ENCODE peak calls at places on chromosomes 1 and 21, in four cellular contexts. T, M, J and V are unnamed samples.

GRCh38 chr1:10796029-10796944 is at the start of gene CASZ1:
- DNase-seq in T (peak), M (no peak), J (peak), V (peak)

GRCh38 chr1:41936107-41936506 is 17.4 kb upstream of the HIVEP3 start:
- DNase-seq in T (no peak), M (no peak), J (no peak), V (no peak)

GRCh38 chr1:160416369-160416768 is 16.0 kb downstream of the VANGL2 start:
- DNase-seq in T (no peak), M (no peak), J (no peak), V (peak)

GRCh38 chr1:211642870-211643269 is 32.6 kb downstream of the NEK2 start:
- DNase-seq in T (no peak), M (no peak), J (no peak), V (no peak)

GRCh38 chr1:77900687-77901293 is 12.4 kb downstream of the NEXN start:
- DNase-seq in T (no peak), M (no peak), J (no peak), V (no peak)

GRCh38 chr1:19744335-19744743 is 55.4 kb downstream of the TMCO4 start:
- DNase-seq in T (no peak), M (no peak), J (no peak), V (no peak)

GRCh38 chr1:19759740-19760089 is 40.0 kb downstream of the TMCO4 start:
- DNase-seq in T (no peak), M (no peak), J (no peak), V (no peak)

GRCh38 chr1:52976183-52977035 is 49.3 kb downstream of the SCP2 start:
- DNase-seq in T (no peak), M (no peak), J (no peak), V (no peak)

GRCh38 chr21:38236232-38236631 is 20.6 kb upstream of the KCNJ15 start:
- DNase-seq in T (no peak), M (no peak), J (no peak), V (no peak)

GRCh38 chr1:62685431-62685859 is 2.7 kb downstream of the DOCK7 start:
- DNase-seq in T (no peak), M (no peak), J (no peak), V (no peak)

GRCh38 chr1:6691507-6691906 is 10.1 kb downstream of the DNAJC11 start:
- DNase-seq in T (no peak), M (no peak), J (no peak), V (no peak)

GRCh38 chr1:110872745-110873435 is at the start of gene CD53:
- DNase-seq in T (no peak), M (no peak), J (no peak), V (no peak)
- TF ChIP-seq POLR2A in T (no peak), M (peak), J (peak), V (no peak)

GRCh38 chr1:220526294-220526693 is 1.6 kb upstream of the MARK1 start:
- DNase-seq in T (no peak), M (no peak), J (no peak), V (no peak)

GRCh38 chr1:220527279-220528048 is 472 bp upstream of the MARK1 start:
- DNase-seq in T (no peak), M (no peak), J (no peak), V (no peak)

GRCh38 chr1:220528679-220529529 is 968 bp downstream of the MARK1 start:
- DNase-seq in T (peak), M (no peak), J (no peak), V (no peak)

GRCh38 chr1:220529530-220529920 is 1.6 kb downstream of the MARK1 start:
- DNase-seq in T (no peak), M (no peak), J (no peak), V (no peak)

DNA sequence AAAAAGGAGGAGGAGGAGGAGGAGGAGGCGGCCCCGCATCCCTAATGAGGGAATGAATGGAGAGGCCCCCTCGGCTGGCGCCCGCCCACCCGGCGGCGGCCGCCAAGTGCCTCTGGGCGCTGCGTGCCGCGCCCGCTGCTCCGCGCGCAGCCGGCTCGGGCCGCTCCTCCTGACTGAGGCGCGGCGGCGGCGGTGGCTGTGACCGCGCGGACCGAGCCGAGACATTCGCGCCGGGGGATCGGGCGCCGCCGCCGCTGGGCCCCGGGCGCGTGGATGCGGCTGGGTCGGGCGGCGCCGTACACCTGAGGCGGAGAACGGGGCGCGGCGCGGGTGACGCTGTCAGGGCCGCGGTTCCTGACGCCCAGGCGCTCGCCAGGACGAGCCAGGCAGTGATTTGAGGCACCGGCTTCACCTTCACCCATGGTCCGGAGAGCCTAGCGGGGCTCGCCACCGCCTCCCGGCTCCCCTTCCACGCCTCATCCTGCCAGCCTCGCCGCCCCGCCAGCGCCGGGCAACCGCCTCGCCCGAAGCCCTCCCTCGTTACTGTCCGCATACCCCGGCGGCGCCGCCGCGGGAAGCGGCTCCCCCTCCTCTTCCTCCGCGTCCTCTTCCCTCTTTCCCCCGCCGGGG is at the start of gene MARK1:
- DNase-seq in T (peak), M (no peak), J (peak), V (peak)
- TF ChIP-seq POLR2A in T (no peak), M (peak), J (no peak), V (peak)

DNA sequence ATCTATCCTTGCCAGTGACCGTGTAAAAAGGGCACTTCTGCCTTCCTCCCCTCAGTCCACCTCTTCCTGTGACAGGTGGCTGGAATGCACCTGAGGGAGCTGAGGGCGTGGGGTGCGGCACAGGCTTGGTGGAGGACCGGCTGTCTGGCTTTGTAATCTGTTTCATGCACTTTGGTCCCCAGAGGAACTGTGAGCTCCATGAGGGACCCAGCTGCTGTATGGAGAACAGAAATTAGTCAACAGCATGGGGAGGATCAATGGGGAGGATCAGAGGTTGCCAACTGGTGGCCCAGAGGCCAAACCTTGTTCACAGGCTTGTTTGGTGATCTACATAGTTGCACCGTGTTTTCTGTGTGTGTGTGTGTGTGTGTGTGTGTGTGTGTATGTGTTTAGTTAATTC is 19.0 kb upstream of the LUZP1 start:
- DNase-seq in T (no peak), M (no peak), J (peak), V (no peak)
- TF ChIP-seq POLR2A in T (no peak), M (no peak), J (no peak), V (no peak)

DNA sequence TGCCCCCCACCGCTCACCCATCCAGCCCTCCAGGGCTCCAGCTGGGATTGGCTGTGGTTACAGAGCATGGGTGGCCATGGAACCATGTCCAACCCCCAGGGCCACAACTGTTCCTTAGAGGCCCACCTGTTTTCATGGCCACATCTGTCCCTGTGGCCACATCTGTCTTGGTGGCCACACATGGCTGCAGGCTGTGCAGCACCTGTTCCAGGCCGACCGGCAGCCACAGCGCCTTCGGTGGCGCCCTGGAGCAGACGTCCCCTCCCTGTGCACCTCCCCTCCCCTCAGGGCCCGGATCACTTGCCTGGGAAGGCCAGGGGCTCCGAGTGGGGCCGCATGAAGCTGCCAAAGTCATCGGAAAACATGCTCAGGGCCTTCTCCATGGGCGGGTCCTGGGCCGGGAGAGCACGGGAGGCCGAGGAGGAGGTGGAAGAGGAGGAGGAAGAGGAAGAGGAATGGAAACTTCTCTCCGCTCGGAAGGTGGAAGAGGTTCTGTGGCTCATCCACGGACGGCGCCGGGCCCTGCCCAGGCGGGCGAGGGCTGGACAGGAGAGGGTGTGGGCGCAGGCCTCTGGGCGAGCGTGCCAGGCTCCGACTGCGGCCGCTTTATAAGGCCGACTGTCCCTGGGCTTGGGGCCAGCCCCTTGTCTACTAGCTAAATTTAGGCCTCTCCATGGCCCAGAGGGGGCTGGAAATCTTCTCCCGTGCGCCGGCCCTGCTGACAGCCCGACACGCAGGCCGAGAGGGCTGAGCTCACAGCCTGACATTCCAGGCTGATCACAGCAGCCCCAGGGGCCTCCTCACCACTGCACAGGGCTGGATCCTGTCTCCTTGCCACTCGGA is at the start of gene HSPB7:
- DNase-seq in T (peak), M (no peak), J (no peak), V (no peak)
- TF ChIP-seq POLR2A in T (no peak), M (peak), J (no peak), V (no peak)

GRCh38 chr1:172442404-172442803 is 1.5 kb downstream of the PIGC start:
- DNase-seq in T (no peak), M (no peak), J (no peak), V (no peak)

GRCh38 chr1:172447641-172448040 is 3.8 kb upstream of the PIGC start:
- DNase-seq in T (peak), M (no peak), J (no peak), V (no peak)

GRCh38 chr1:172446547-172446946 is 2.7 kb upstream of the PIGC start:
- DNase-seq in T (no peak), M (no peak), J (no peak), V (no peak)

GRCh38 chr1:172442843-172443565 is 865 bp downstream of the PIGC start:
- DNase-seq in T (no peak), M (no peak), J (no peak), V (no peak)

DNA sequence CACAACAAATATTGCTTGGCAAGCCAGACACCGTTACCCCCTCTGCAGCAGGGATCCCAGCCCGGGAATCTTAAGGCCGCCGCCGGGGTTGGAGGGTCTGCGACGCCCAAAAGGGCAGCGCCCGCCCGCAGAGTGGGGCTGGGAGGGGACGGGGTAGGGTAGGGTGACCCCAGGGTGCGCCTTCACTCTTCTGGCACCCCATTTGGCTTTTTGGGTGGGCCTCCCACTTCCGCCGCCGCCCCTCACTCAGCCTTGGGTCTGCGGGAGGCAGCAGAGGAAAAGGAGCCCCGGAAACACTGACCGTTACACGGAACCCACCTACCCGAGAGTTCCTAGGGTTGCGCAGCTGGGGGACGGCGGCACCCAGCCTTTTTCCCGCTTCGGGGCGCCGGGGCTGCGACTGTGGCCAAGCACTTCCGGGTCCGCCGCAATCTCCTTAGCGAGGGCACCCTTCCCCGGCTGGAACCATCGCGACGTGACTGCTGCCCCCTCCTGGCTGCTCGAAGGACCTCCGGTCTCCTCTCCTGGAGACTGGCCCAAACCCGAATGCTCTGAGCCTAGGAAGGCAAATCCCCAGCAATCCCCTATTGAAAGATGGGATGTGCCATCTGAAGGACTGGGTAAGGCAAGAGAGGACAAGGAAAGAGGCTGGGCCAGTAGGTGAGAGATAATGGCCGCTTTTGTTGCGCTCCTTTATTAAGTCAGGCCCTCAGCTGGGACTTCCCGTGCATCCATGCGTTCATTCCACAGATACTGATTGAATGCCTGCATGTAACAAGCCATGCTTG is at the start of gene PIGC:
- DNase-seq in T (peak), M (peak), J (peak), V (peak)
- TF ChIP-seq POLR2A in T (no peak), M (no peak), J (peak), V (peak)

GRCh38 chr1:246576709-246577032 is 10.4 kb downstream of the CNST start:
- DNase-seq in T (no peak), M (no peak), J (no peak), V (no peak)

GRCh38 chr1:246577082-246577719 is 10.9 kb downstream of the CNST start:
- DNase-seq in T (no peak), M (no peak), J (no peak), V (no peak)

GRCh38 chr1:246572795-246573194 is 6.5 kb downstream of the CNST start:
- DNase-seq in T (no peak), M (no peak), J (no peak), V (no peak)

GRCh38 chr1:246571953-246572352 is 5.7 kb downstream of the CNST start:
- DNase-seq in T (no peak), M (no peak), J (no peak), V (no peak)

GRCh38 chr1:246573481-246573880 is 7.2 kb downstream of the CNST start:
- DNase-seq in T (no peak), M (no peak), J (no peak), V (no peak)
- TF ChIP-seq POLR2A in T (no peak), M (no peak), J (no peak), V (no peak)

DNA sequence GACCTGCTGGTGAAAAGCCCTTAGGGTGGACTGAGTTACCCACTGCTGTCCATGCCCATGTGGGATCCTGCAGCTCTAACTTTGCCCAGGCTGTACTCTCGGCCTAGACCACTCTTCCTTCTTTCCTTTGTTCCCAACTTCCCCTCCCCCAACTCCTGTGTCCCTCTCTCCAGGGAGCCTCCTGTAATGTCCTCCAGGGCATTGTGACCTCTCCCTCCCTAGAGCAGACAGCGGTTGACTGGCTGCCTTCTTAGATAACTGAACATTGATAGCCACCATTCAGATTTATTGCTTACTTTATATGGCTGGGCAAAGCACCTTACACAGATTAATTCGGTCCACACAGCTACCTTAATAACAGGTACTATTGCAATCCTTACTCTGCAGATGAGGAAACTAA is 5.0 kb downstream of the RUNX1 start:
- DNase-seq in T (no peak), M (no peak), J (no peak), V (no peak)
- TF ChIP-seq POLR2A in T (no peak), M (no peak), J (no peak), V (no peak)

DNA sequence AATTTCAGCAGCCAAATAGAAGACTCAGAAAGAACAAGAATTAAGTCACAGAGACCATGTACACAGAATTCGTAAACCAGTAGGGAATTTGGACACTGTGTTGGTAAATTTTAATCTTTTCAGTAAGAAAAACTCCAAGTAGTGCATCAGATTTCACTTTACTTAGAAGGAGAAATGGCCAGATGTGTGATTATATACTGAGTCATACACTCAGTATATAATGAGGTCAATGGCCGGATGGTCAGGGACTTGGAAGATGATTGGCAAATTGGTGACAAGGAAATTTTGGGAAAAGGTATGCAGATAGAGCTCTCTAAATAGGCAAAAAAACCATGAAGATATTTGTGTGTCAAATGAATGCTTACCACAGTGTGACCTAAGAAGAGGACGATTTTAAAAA is 399.8 kb upstream of the LRRC7 start:
- DNase-seq in T (no peak), M (no peak), J (no peak), V (no peak)
- TF ChIP-seq POLR2A in T (no peak), M (no peak), J (no peak), V (no peak)

GRCh38 chr1:217431395-217431794 is 199.5 kb downstream of the GPATCH2 start:
- DNase-seq in T (no peak), M (no peak), J (no peak), V (no peak)
- TF ChIP-seq POLR2A in T (no peak), M (no peak), J (no peak), V (no peak)